ENCODE peak calls at places on chromosomes 1 and 21, in four cellular contexts. One of them, this sample, is unnamed.

GRCh38 chr1:8822383-8823294 is 5.2 kb upstream of the RERE start:
- DNase-seq in H1: no peak
- DNase-seq in SK-N-SH: peak; percentile 58
- DNase-seq in HepG2: peak; percentile 59
- DNase-seq in this sample: no peak

GRCh38 chr1:179153217-179153616 is 71.3 kb downstream of the TOR3A start:
- DNase-seq in H1: no peak
- DNase-seq in SK-N-SH: no peak
- DNase-seq in HepG2: no peak
- DNase-seq in this sample: no peak

GRCh38 chr1:43348809-43349593 is 9.8 kb upstream of the CDC20 start:
- DNase-seq in H1: peak; percentile 88
- DNase-seq in SK-N-SH: peak; percentile 98
- DNase-seq in HepG2: peak; percentile 85
- DNase-seq in this sample: no peak

GRCh38 chr1:67572594-67573221 is 112.3 kb upstream of the GADD45A start:
- DNase-seq in H1: no peak
- DNase-seq in SK-N-SH: no peak
- DNase-seq in HepG2: no peak
- DNase-seq in this sample: no peak

GRCh38 chr1:45365051-45365450 is 24.8 kb upstream of the MUTYH start:
- DNase-seq in H1: no peak
- DNase-seq in SK-N-SH: no peak
- DNase-seq in HepG2: no peak
- DNase-seq in this sample: no peak

GRCh38 chr1:26602378-26602959 is 72.9 kb downstream of the RPS6KA1 start:
- DNase-seq in H1: no peak
- DNase-seq in SK-N-SH: peak; percentile 69
- DNase-seq in HepG2: peak; percentile 52
- DNase-seq in this sample: no peak

GRCh38 chr21:38542263-38542662 is 44.0 kb upstream of the ERG start:
- DNase-seq in H1: no peak
- DNase-seq in SK-N-SH: no peak
- DNase-seq in HepG2: no peak
- DNase-seq in this sample: no peak

GRCh38 chr1:6672558-6672957 is 29.1 kb downstream of the DNAJC11 start:
- DNase-seq in H1: no peak
- DNase-seq in SK-N-SH: peak; percentile 84
- DNase-seq in HepG2: no peak
- DNase-seq in this sample: no peak

GRCh38 chr1:63787875-63788274 is 14.1 kb downstream of the ROR1 start:
- DNase-seq in H1: no peak
- DNase-seq in SK-N-SH: no peak
- DNase-seq in HepG2: no peak
- DNase-seq in this sample: no peak

GRCh38 chr1:84940481-84940880 is 47.5 kb upstream of the LPAR3 start:
- DNase-seq in H1: no peak
- DNase-seq in SK-N-SH: no peak
- DNase-seq in HepG2: no peak
- DNase-seq in this sample: no peak

GRCh38 chr1:87185077-87185476 is 143.6 kb upstream of the LMO4 start:
- DNase-seq in H1: no peak
- DNase-seq in SK-N-SH: no peak
- DNase-seq in HepG2: no peak
- DNase-seq in this sample: no peak

GRCh38 chr1:27275686-27276085 is 41.3 kb downstream of the WDTC1 start:
- DNase-seq in H1: no peak
- DNase-seq in SK-N-SH: no peak
- DNase-seq in HepG2: no peak
- DNase-seq in this sample: no peak

GRCh38 chr21:33975548-33976081 is 60.0 kb upstream of the ATP5PO start:
- DNase-seq in H1: no peak
- DNase-seq in SK-N-SH: no peak
- DNase-seq in HepG2: no peak
- DNase-seq in this sample: peak; percentile 98

GRCh38 chr1:17091252-17091651 is 28.0 kb downstream of the PADI2 start:
- DNase-seq in H1: no peak
- DNase-seq in SK-N-SH: no peak
- DNase-seq in HepG2: no peak
- DNase-seq in this sample: no peak

GRCh38 chr1:229260297-229260696 is 10.6 kb upstream of the RAB4A start:
- DNase-seq in H1: no peak
- DNase-seq in SK-N-SH: no peak
- DNase-seq in HepG2: no peak
- DNase-seq in this sample: no peak

GRCh38 chr1:50271968-50272578 is 151.2 kb downstream of the DMRTA2 start:
- DNase-seq in H1: no peak
- DNase-seq in SK-N-SH: peak; percentile 65
- DNase-seq in HepG2: peak; percentile 15
- DNase-seq in this sample: no peak

GRCh38 chr1:2981981-2982614 is 39.2 kb upstream of the ACTRT2 start:
- DNase-seq in H1: no peak
- DNase-seq in SK-N-SH: no peak
- DNase-seq in HepG2: no peak
- DNase-seq in this sample: no peak

GRCh38 chr21:45551316-45551715 is 9.1 kb upstream of the SLC19A1 start:
- DNase-seq in H1: no peak
- DNase-seq in SK-N-SH: no peak
- DNase-seq in HepG2: no peak
- DNase-seq in this sample: peak; percentile 35

GRCh38 chr1:33624991-33625870 is 152.8 kb downstream of the ZSCAN20 start:
- DNase-seq in H1: no peak
- DNase-seq in SK-N-SH: peak; percentile 38
- DNase-seq in HepG2: peak; percentile 3
- DNase-seq in this sample: no peak

GRCh38 chr1:220565670-220566069 is 37.7 kb downstream of the MARK1 start:
- DNase-seq in H1: no peak
- DNase-seq in SK-N-SH: no peak
- DNase-seq in HepG2: no peak
- DNase-seq in this sample: no peak

GRCh38 chr1:162823231-162823630 is 32.7 kb downstream of the HSD17B7 start:
- DNase-seq in H1: no peak
- DNase-seq in SK-N-SH: no peak
- DNase-seq in HepG2: no peak
- DNase-seq in this sample: no peak

GRCh38 chr1:23554481-23555224 is 4.6 kb downstream of the ID3 start:
- DNase-seq in H1: no peak
- DNase-seq in SK-N-SH: peak; percentile 94
- DNase-seq in HepG2: peak; percentile 76
- DNase-seq in this sample: no peak

GRCh38 chr1:211620097-211620496 is 41.1 kb upstream of the SLC30A1 start:
- DNase-seq in H1: no peak
- DNase-seq in SK-N-SH: no peak
- DNase-seq in HepG2: no peak
- DNase-seq in this sample: no peak

GRCh38 chr1:244100691-244101453 is 49.8 kb downstream of the ZBTB18 start:
- DNase-seq in H1: no peak
- DNase-seq in SK-N-SH: no peak
- DNase-seq in HepG2: no peak
- DNase-seq in this sample: no peak

GRCh38 chr21:39911792-39912191 is 44.6 kb downstream of the PCP4 start:
- DNase-seq in H1: no peak
- DNase-seq in SK-N-SH: no peak
- DNase-seq in HepG2: no peak
- DNase-seq in this sample: no peak

GRCh38 chr1:209871430-209871829 is 43.7 kb downstream of the UTP25 start:
- DNase-seq in H1: no peak
- DNase-seq in SK-N-SH: no peak
- DNase-seq in HepG2: no peak
- DNase-seq in this sample: no peak

GRCh38 chr1:84603941-84604830 is 29.9 kb upstream of the CTBS start:
- DNase-seq in H1: peak; percentile 49
- DNase-seq in SK-N-SH: no peak
- DNase-seq in HepG2: peak; percentile 85
- DNase-seq in this sample: no peak

GRCh38 chr1:95408506-95409136 is 174.6 kb downstream of the RWDD3 start:
- DNase-seq in H1: no peak
- DNase-seq in SK-N-SH: no peak
- DNase-seq in HepG2: no peak
- DNase-seq in this sample: no peak

GRCh38 chr1:59015708-59016107 is 231.9 kb upstream of the JUN start:
- DNase-seq in H1: peak; percentile 23
- DNase-seq in SK-N-SH: no peak
- DNase-seq in HepG2: no peak
- DNase-seq in this sample: no peak

GRCh38 chr1:180515364-180515763 is 13.0 kb upstream of the ACBD6 start:
- DNase-seq in H1: no peak
- DNase-seq in SK-N-SH: no peak
- DNase-seq in HepG2: no peak
- DNase-seq in this sample: no peak

GRCh38 chr1:202192770-202193613 is 607 bp upstream of the LGR6 start:
- DNase-seq in H1: no peak
- DNase-seq in SK-N-SH: peak; percentile 89
- DNase-seq in HepG2: peak; percentile 43
- DNase-seq in this sample: no peak

GRCh38 chr1:43975249-43975961 is 645 bp downstream of the ATP6V0B start:
- DNase-seq in H1: no peak
- DNase-seq in SK-N-SH: no peak
- DNase-seq in HepG2: no peak
- DNase-seq in this sample: no peak

GRCh38 chr1:167488786-167489185 is 29.5 kb downstream of the CD247 start:
- DNase-seq in H1: no peak
- DNase-seq in SK-N-SH: no peak
- DNase-seq in HepG2: no peak
- DNase-seq in this sample: no peak

GRCh38 chr1:227880342-227880924 is 65.0 kb downstream of the PRSS38 start:
- DNase-seq in H1: no peak
- DNase-seq in SK-N-SH: no peak
- DNase-seq in HepG2: no peak
- DNase-seq in this sample: no peak

GRCh38 chr1:181159451-181160151 is 71.1 kb downstream of the IER5 start:
- DNase-seq in H1: no peak
- DNase-seq in SK-N-SH: no peak
- DNase-seq in HepG2: no peak
- DNase-seq in this sample: no peak

DNA sequence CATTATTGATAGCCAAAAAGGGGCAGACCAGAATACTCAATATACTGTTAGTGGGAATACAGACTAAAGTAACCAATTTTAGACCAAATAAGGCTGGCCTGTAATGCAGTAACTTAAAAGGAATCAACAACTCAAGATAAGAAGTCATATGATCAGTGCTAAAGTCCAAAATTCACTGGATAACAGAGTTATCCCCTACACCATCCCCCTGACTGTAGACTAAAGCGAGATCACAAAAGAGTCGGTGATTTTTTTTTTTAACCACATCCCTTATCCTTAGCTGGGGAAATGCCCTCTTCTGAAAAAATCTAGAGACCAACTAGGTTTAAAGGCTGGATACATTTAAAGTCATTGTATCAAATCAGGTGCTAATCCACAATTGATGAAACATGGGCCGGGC is 7.7 kb downstream of the UBR4 start:
- DNase-seq in H1: no peak
- DNase-seq in SK-N-SH: no peak
- DNase-seq in HepG2: peak; percentile 62
- DNase-seq in this sample: no peak
- TF ChIP-seq TCF12 in H1: no peak
- TF ChIP-seq TCF12 in SK-N-SH: no peak
- TF ChIP-seq TCF12 in HepG2: no peak
- TF ChIP-seq TCF12 in this sample: no peak

GRCh38 chr1:55222152-55222551 is 7.0 kb upstream of the USP24 start:
- DNase-seq in H1: no peak
- DNase-seq in SK-N-SH: no peak
- DNase-seq in HepG2: no peak
- DNase-seq in this sample: no peak

GRCh38 chr1:55224729-55225128 is 9.6 kb upstream of the USP24 start:
- DNase-seq in H1: no peak
- DNase-seq in SK-N-SH: no peak
- DNase-seq in HepG2: no peak
- DNase-seq in this sample: no peak

GRCh38 chr1:55230654-55231053 is 15.5 kb upstream of the USP24 start:
- DNase-seq in H1: no peak
- DNase-seq in SK-N-SH: no peak
- DNase-seq in HepG2: no peak
- DNase-seq in this sample: no peak

DNA sequence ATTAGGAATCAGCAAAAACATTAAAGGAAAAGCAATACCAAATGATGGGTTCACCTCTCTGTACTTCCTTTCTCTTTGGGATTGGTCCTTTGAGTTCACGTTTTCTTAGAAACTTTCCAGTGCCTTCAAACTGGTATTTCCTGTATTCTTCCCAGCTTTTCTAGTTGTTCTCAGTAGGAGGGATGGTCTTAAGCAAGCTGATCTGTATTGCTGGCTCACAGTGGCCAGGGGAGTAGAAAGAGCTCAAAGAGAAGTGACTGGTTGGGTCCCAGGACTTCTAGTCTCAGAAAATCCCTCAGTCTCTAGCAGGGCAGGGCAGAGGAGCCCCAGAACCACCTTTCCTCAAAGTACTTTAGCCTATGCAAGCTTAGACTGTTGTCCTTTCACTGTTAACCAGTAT is 10.1 kb upstream of the USP24 start:
- DNase-seq in H1: no peak
- DNase-seq in SK-N-SH: no peak
- DNase-seq in HepG2: no peak
- DNase-seq in this sample: no peak
- TF ChIP-seq TCF12 in H1: no peak
- TF ChIP-seq TCF12 in SK-N-SH: no peak
- TF ChIP-seq TCF12 in HepG2: no peak
- TF ChIP-seq TCF12 in this sample: no peak

DNA sequence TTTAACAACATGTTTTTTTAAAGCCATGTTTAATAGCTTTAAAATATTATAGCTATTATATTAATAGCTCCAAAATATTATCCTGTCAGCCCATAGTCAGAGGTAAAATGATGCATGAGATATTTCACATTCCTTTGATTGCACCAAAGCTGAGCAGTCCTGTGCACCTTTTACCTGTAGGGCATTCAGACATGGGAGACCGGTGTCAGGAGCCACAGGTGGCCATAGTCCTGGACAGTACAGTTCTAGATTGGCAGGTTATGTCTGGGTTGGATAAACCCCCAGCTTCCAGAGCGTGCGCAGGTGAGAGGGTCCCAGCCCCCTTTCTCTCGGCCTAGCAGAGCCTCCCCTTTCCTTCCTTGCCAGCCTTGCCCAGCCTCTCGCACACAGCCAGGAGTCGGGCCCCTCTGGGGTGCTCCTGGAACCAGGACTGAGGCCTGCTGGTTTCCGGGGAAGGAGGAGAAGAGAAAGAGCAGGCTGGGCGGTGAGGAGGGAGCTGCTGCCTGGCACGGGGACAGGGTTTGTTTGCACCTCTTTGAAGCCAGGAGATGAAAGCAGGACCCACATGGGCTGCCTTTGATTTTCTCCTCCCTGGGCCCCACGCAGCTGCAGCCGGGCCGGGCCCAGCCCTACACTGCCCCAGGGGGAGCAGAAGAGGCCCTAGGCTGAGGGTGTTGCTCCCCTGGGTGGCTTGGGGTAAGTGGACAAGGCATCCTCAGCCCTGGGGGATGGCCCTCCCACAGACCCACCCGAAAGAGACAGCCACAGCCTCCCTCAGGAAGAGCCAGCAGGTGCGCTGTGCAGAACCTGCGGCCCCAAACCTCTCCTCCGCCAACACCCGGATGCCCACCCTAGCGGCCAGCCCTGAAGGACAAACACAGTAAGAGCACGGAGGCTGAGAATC is 75.2 kb upstream of the TARDBP start:
- DNase-seq in H1: no peak
- DNase-seq in SK-N-SH: no peak
- DNase-seq in HepG2: peak; percentile 88
- DNase-seq in this sample: no peak
- TF ChIP-seq TCF12 in H1: no peak
- TF ChIP-seq TCF12 in SK-N-SH: no peak
- TF ChIP-seq TCF12 in HepG2: no peak
- TF ChIP-seq TCF12 in this sample: no peak

GRCh38 chr1:226593541-226593940 is 45.0 kb downstream of the STUM start:
- DNase-seq in H1: no peak
- DNase-seq in SK-N-SH: no peak
- DNase-seq in HepG2: no peak
- DNase-seq in this sample: no peak
- TF ChIP-seq TCF12 in H1: no peak
- TF ChIP-seq TCF12 in SK-N-SH: no peak
- TF ChIP-seq TCF12 in HepG2: no peak
- TF ChIP-seq TCF12 in this sample: no peak

This sample was measured in GM12878.